ENCODE peak calls at places on chromosomes 6 and 20, in five cellular contexts. K, W, Q, C and U are unnamed samples.

GRCh38 chr6:2763876-2764540 is 1.2 kb upstream of the WRNIP1 start:
- DNase-seq in W (no peak), C (peak; percentile 8), Q (no peak), K (no peak), U (no peak)

GRCh38 chr6:37653933-37654565 is 43.6 kb downstream of the MDGA1 start:
- DNase-seq in K (peak; percentile 59), C (no peak), Q (no peak), W (peak; percentile 47), U (peak; percentile 50)

GRCh38 chr6:25389501-25389900 is 110.3 kb downstream of the CARMIL1 start:
- DNase-seq in Q (no peak), K (no peak), W (no peak), C (no peak), U (peak; percentile 72)

GRCh38 chr20:10005885-10006284 is 28.9 kb upstream of the ANKEF1 start:
- DNase-seq in K (no peak), Q (no peak), W (peak; percentile 8), C (no peak), U (no peak)

GRCh38 chr6:69584913-69585729 is 211.7 kb downstream of the LMBRD1 start:
- DNase-seq in C (no peak), K (no peak), W (no peak), Q (no peak), U (no peak)

GRCh38 chr6:146896062-146896813 is 297.5 kb downstream of the ADGB start:
- DNase-seq in Q (no peak), W (no peak), C (no peak), K (no peak), U (no peak)

GRCh38 chr20:21519136-21519584 is 5.3 kb upstream of the NKX2-2 start:
- DNase-seq in Q (no peak), C (no peak), K (no peak), W (no peak), U (no peak)

GRCh38 chr20:61770203-61770602 is 295.5 kb downstream of the TAF4 start:
- DNase-seq in Q (no peak), K (no peak), W (no peak), C (no peak), U (no peak)

GRCh38 chr20:58697201-58697866 is 4.7 kb downstream of the NPEPL1 start:
- DNase-seq in W (no peak), C (no peak), Q (no peak), K (no peak), U (no peak)

GRCh38 chr20:43388267-43389081 is 69.2 kb upstream of the SRSF6 start:
- DNase-seq in Q (no peak), W (no peak), C (no peak), K (no peak), U (no peak)

GRCh38 chr6:74115674-74116073 is 419.7 kb downstream of the CD109 start:
- DNase-seq in K (no peak), W (no peak), Q (no peak), C (no peak), U (no peak)

GRCh38 chr6:39334039-39334438 is 11.5 kb upstream of the KCNK16 start:
- DNase-seq in K (no peak), Q (no peak), W (no peak), C (no peak), U (no peak)

GRCh38 chr6:128409003-128409402 is 111.4 kb downstream of the PTPRK start:
- DNase-seq in W (no peak), K (no peak), Q (no peak), C (no peak), U (no peak)

GRCh38 chr20:17762243-17762872 is 62.6 kb downstream of the BANF2 start:
- DNase-seq in C (no peak), Q (no peak), W (no peak), K (no peak), U (no peak)

GRCh38 chr6:89640804-89641203 is 2.3 kb upstream of the LYRM2 start:
- DNase-seq in K (no peak), W (no peak), C (no peak), Q (no peak), U (peak; percentile 78)

GRCh38 chr6:31396422-31397152 is 6.8 kb upstream of the MICA start:
- DNase-seq in K (peak; percentile 88), W (peak; percentile 40), C (no peak), Q (peak; percentile 76), U (peak; percentile 67)

GRCh38 chr6:27139753-27140522 is 107.6 kb upstream of the PRSS16 start:
- DNase-seq in K (peak; percentile 67), Q (no peak), C (no peak), W (no peak), U (no peak)

GRCh38 chr6:161117329-161117707 is 125.7 kb downstream of the MAP3K4 start:
- DNase-seq in W (no peak), K (no peak), C (no peak), Q (no peak), U (no peak)

GRCh38 chr20:59814835-59815340 is 118.5 kb downstream of the SYCP2 start:
- DNase-seq in Q (no peak), C (no peak), W (no peak), K (no peak), U (no peak)

GRCh38 chr6:103872683-103873082 is 987.0 kb downstream of the HACE1 start:
- DNase-seq in Q (no peak), K (no peak), W (peak; percentile 43), C (no peak), U (no peak)

GRCh38 chr20:2507875-2508630 is 662 bp downstream of the ZNF343 start:
- DNase-seq in C (no peak), W (no peak), K (no peak), Q (no peak), U (peak; percentile 32)

GRCh38 chr20:13029687-13030510 is 21.1 kb downstream of the SPTLC3 start:
- DNase-seq in W (peak; percentile 9), C (no peak), K (no peak), Q (no peak), U (peak; percentile 95)

GRCh38 chr20:3174442-3175263 is 1.3 kb upstream of the LZTS3 start:
- DNase-seq in C (no peak), Q (no peak), W (peak; percentile 63), K (no peak), U (no peak)

GRCh38 chr6:42131531-42131930 is 10.9 kb downstream of the C6orf132 start:
- DNase-seq in C (no peak), Q (no peak), W (no peak), K (no peak), U (peak; percentile 55)

GRCh38 chr20:3783068-3783489 is 1.8 kb upstream of the SPEF1 start:
- DNase-seq in Q (no peak), K (no peak), W (no peak), C (no peak), U (no peak)

GRCh38 chr6:4210619-4211419 is 75.4 kb upstream of the ECI2 start:
- DNase-seq in K (peak; percentile 45), Q (peak; percentile 36), W (peak; percentile 47), C (no peak), U (peak; percentile 30)

GRCh38 chr6:2245103-2245953 is at the start of gene GMDS:
- DNase-seq in K (peak; percentile 86), C (peak; percentile 78), Q (peak; percentile 63), W (peak; percentile 63), U (peak; percentile 87)

GRCh38 chr20:48788486-48789072 is 39.2 kb downstream of the PREX1 start:
- DNase-seq in Q (no peak), K (no peak), C (no peak), W (no peak), U (no peak)

GRCh38 chr6:34565722-34566137 is 9.6 kb upstream of the SPDEF start:
- DNase-seq in W (no peak), Q (no peak), C (no peak), K (no peak), U (no peak)

GRCh38 chr20:50270569-50270968 is 79.9 kb downstream of the CEBPB start:
- DNase-seq in K (no peak), Q (no peak), W (no peak), C (no peak), U (no peak)

GRCh38 chr6:122200441-122200840 is 199.0 kb upstream of the HSF2 start:
- DNase-seq in W (no peak), K (no peak), Q (no peak), C (no peak), U (no peak)

GRCh38 chr6:117481278-117481925 is 1.1 kb upstream of the DCBLD1 start:
- DNase-seq in K (no peak), W (no peak), Q (no peak), C (peak; percentile 6), U (no peak)

GRCh38 chr20:9958693-9959092 is 76.1 kb upstream of the ANKEF1 start:
- DNase-seq in K (no peak), Q (no peak), C (no peak), W (no peak), U (no peak)

GRCh38 chr6:112029045-112029822 is 24.7 kb upstream of the CCN6 start:
- DNase-seq in K (peak; percentile 75), W (peak; percentile 55), Q (peak; percentile 41), C (no peak), U (peak; percentile 34)

GRCh38 chr6:340991-341827 is 48.9 kb downstream of the DUSP22 start:
- DNase-seq in Q (no peak), K (no peak), C (no peak), W (no peak), U (no peak)

GRCh38 chr6:26383624-26384417 is 913 bp downstream of the BTN2A2 start:
- DNase-seq in Q (no peak), K (no peak), C (no peak), W (no peak), U (peak; percentile 43)